ENCODE peak calls at places on chromosomes 1 and 21, in ten cellular contexts. One of them, this sample, is unnamed.

GRCh38 chr1:168676861-168677260 is 52.1 kb downstream of the DPT start:
- DNase-seq in neural progenitor cell: no peak
- DNase-seq in MM.1S: no peak
- DNase-seq in fibroblast of lung: no peak
- DNase-seq in PC-3: no peak
- DNase-seq in HCT116: no peak
- DNase-seq in IMR-90: no peak
- DNase-seq in K562: no peak
- DNase-seq in GM23248: no peak
- DNase-seq in colonic mucosa: no peak
- DNase-seq in this sample: no peak

GRCh38 chr21:37699024-37699770 is 217.1 kb downstream of the KCNJ6 start:
- DNase-seq in neural progenitor cell: no peak
- DNase-seq in MM.1S: no peak
- DNase-seq in fibroblast of lung: no peak
- DNase-seq in PC-3: no peak
- DNase-seq in HCT116: no peak
- DNase-seq in IMR-90: no peak
- DNase-seq in K562: no peak
- DNase-seq in GM23248: no peak
- DNase-seq in colonic mucosa: no peak
- DNase-seq in this sample: no peak

GRCh38 chr1:98232678-98233077 is 311.8 kb upstream of the DPYD start:
- DNase-seq in neural progenitor cell: no peak
- DNase-seq in MM.1S: no peak
- DNase-seq in fibroblast of lung: no peak
- DNase-seq in PC-3: no peak
- DNase-seq in HCT116: no peak
- DNase-seq in IMR-90: no peak
- DNase-seq in K562: no peak
- DNase-seq in GM23248: no peak
- DNase-seq in colonic mucosa: no peak
- DNase-seq in this sample: no peak

GRCh38 chr21:36818051-36818450 is 119.1 kb downstream of the SIM2 start:
- DNase-seq in neural progenitor cell: peak
- DNase-seq in MM.1S: no peak
- DNase-seq in fibroblast of lung: no peak
- DNase-seq in PC-3: no peak
- DNase-seq in HCT116: no peak
- DNase-seq in IMR-90: no peak
- DNase-seq in K562: no peak
- DNase-seq in GM23248: no peak
- DNase-seq in colonic mucosa: no peak
- DNase-seq in this sample: no peak

GRCh38 chr1:88890790-88891317 is 513 bp downstream of the GTF2B start:
- DNase-seq in neural progenitor cell: peak
- DNase-seq in MM.1S: peak
- DNase-seq in fibroblast of lung: peak
- DNase-seq in PC-3: peak
- DNase-seq in HCT116: no peak
- DNase-seq in IMR-90: peak
- DNase-seq in K562: no peak
- DNase-seq in GM23248: peak
- DNase-seq in colonic mucosa: peak
- DNase-seq in this sample: no peak

GRCh38 chr21:14742119-14742518 is 196.0 kb upstream of the SAMSN1 start:
- DNase-seq in neural progenitor cell: no peak
- DNase-seq in MM.1S: no peak
- DNase-seq in fibroblast of lung: no peak
- DNase-seq in PC-3: peak
- DNase-seq in HCT116: no peak
- DNase-seq in IMR-90: no peak
- DNase-seq in K562: no peak
- DNase-seq in GM23248: no peak
- DNase-seq in colonic mucosa: no peak
- DNase-seq in this sample: no peak

GRCh38 chr1:209769171-209769904 is 13.5 kb downstream of the TRAF3IP3 start:
- DNase-seq in neural progenitor cell: no peak
- DNase-seq in MM.1S: peak
- DNase-seq in fibroblast of lung: peak
- DNase-seq in PC-3: peak
- DNase-seq in HCT116: no peak
- DNase-seq in IMR-90: peak
- DNase-seq in K562: no peak
- DNase-seq in GM23248: peak
- DNase-seq in colonic mucosa: peak
- DNase-seq in this sample: peak

GRCh38 chr1:178075323-178075722 is 18.6 kb upstream of the RASAL2 start:
- DNase-seq in neural progenitor cell: no peak
- DNase-seq in MM.1S: no peak
- DNase-seq in fibroblast of lung: no peak
- DNase-seq in PC-3: no peak
- DNase-seq in HCT116: no peak
- DNase-seq in IMR-90: no peak
- DNase-seq in K562: no peak
- DNase-seq in GM23248: no peak
- DNase-seq in colonic mucosa: no peak
- DNase-seq in this sample: no peak

GRCh38 chr1:232283864-232284263 is 346.1 kb downstream of the SIPA1L2 start:
- DNase-seq in neural progenitor cell: no peak
- DNase-seq in MM.1S: no peak
- DNase-seq in fibroblast of lung: no peak
- DNase-seq in PC-3: no peak
- DNase-seq in HCT116: no peak
- DNase-seq in IMR-90: no peak
- DNase-seq in K562: no peak
- DNase-seq in GM23248: no peak
- DNase-seq in colonic mucosa: no peak
- DNase-seq in this sample: no peak

GRCh38 chr1:201069636-201070035 is 42.6 kb downstream of the CACNA1S start:
- DNase-seq in neural progenitor cell: peak
- DNase-seq in MM.1S: no peak
- DNase-seq in fibroblast of lung: no peak
- DNase-seq in PC-3: no peak
- DNase-seq in HCT116: no peak
- DNase-seq in IMR-90: no peak
- DNase-seq in K562: no peak
- DNase-seq in GM23248: no peak
- DNase-seq in colonic mucosa: no peak
- DNase-seq in this sample: no peak

GRCh38 chr1:78554840-78555239 is 64.1 kb downstream of the PTGFR start:
- DNase-seq in neural progenitor cell: no peak
- DNase-seq in MM.1S: no peak
- DNase-seq in fibroblast of lung: no peak
- DNase-seq in PC-3: no peak
- DNase-seq in HCT116: no peak
- DNase-seq in IMR-90: no peak
- DNase-seq in K562: no peak
- DNase-seq in GM23248: no peak
- DNase-seq in colonic mucosa: no peak
- DNase-seq in this sample: no peak

GRCh38 chr21:45496968-45497845 is 45.0 kb downstream of the SLC19A1 start:
- DNase-seq in neural progenitor cell: no peak
- DNase-seq in MM.1S: no peak
- DNase-seq in fibroblast of lung: no peak
- DNase-seq in PC-3: no peak
- DNase-seq in HCT116: no peak
- DNase-seq in IMR-90: no peak
- DNase-seq in K562: no peak
- DNase-seq in GM23248: no peak
- DNase-seq in colonic mucosa: no peak
- DNase-seq in this sample: no peak

GRCh38 chr1:244324176-244324883 is 127.4 kb downstream of the ADSS2 start:
- DNase-seq in neural progenitor cell: no peak
- DNase-seq in MM.1S: no peak
- DNase-seq in fibroblast of lung: no peak
- DNase-seq in PC-3: no peak
- DNase-seq in HCT116: no peak
- DNase-seq in IMR-90: no peak
- DNase-seq in K562: no peak
- DNase-seq in GM23248: no peak
- DNase-seq in colonic mucosa: no peak
- DNase-seq in this sample: no peak

DNA sequence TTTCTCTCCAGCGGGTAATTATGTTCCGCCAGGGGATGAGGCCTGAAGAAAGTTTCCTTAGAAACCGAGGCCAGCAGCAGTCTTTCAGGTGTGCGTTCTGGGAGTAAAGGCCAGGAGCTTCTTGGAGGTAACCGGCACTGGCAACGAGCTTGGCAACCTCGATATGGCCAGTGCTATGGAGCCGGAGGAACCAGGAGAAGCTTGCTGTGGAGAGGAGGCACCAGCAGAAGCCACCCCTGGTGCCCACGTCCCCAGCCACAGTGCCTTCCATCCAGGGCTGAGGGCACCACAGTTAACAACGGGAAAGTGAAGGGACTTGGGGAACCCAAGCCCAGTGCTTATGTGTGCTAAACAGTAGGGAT is 41.5 kb upstream of the LIN9 start:
- DNase-seq in neural progenitor cell: no peak
- DNase-seq in MM.1S: no peak
- DNase-seq in fibroblast of lung: no peak
- DNase-seq in PC-3: no peak
- DNase-seq in HCT116: no peak
- DNase-seq in IMR-90: no peak
- DNase-seq in K562: no peak
- DNase-seq in GM23248: no peak
- DNase-seq in colonic mucosa: no peak
- DNase-seq in this sample: no peak
- H3K4me3 ChIP-seq in neural progenitor cell: no peak
- H3K4me3 ChIP-seq in MM.1S: no peak
- H3K4me3 ChIP-seq in fibroblast of lung: no peak
- H3K4me3 ChIP-seq in PC-3: no peak
- H3K4me3 ChIP-seq in HCT116: no peak
- H3K4me3 ChIP-seq in IMR-90: no peak
- H3K4me3 ChIP-seq in K562: no peak
- H3K4me3 ChIP-seq in GM23248: no peak
- H3K4me3 ChIP-seq in colonic mucosa: no peak
- H3K4me3 ChIP-seq in this sample: peak

GRCh38 chr1:36084502-36085115 is 715 bp downstream of the TEKT2 start:
- DNase-seq in neural progenitor cell: peak
- DNase-seq in MM.1S: no peak
- DNase-seq in fibroblast of lung: no peak
- DNase-seq in PC-3: no peak
- DNase-seq in HCT116: no peak
- DNase-seq in IMR-90: no peak
- DNase-seq in K562: no peak
- DNase-seq in GM23248: peak
- DNase-seq in colonic mucosa: no peak
- DNase-seq in this sample: no peak
- H3K9ac ChIP-seq in neural progenitor cell: peak
- H3K9ac ChIP-seq in MM.1S: no peak
- H3K9ac ChIP-seq in fibroblast of lung: no peak
- H3K9ac ChIP-seq in PC-3: no peak
- H3K9ac ChIP-seq in HCT116: no peak
- H3K9ac ChIP-seq in IMR-90: no peak
- H3K9ac ChIP-seq in K562: peak
- H3K9ac ChIP-seq in GM23248: peak
- H3K9ac ChIP-seq in colonic mucosa: no peak
- H3K9ac ChIP-seq in this sample: peak

DNA sequence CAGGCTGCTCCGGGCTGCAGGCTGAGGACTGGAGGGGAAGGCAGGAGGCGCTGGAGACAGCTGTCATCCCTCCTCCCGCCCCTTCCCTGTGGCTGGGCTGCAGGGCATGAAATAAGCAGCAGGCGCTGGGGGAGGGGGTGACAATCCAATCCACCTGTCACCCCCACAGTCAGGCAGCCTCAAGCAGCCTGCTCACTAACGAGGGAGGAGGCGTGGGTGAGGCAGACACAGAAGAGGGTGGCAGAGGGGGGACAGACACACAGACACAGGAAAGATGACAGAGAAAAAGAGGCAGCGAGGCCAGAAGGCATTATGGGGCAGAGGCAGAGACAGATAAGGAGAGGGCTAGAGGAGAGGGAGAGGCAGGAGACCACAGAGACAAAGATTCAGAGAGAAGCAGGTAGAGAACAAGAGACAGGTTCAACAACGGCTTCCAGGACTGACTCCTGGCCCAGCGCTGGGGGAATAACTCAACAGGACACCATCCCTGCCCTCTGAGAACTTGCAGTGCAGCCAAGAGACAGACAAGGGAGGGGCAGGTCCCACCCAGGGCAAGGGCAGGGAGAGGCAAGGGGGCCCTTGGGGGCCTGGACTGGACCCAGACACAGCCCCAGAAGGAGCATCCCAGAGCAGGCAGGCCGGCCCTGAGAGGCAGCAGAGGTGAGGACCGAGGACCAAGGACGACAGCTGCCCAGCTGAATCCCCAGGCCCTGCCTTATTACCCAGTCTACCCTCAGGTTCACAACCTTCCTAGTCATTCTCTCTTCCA is 11.2 kb downstream of the MEF2D start:
- DNase-seq in neural progenitor cell: peak
- DNase-seq in MM.1S: peak
- DNase-seq in fibroblast of lung: no peak
- DNase-seq in PC-3: no peak
- DNase-seq in HCT116: no peak
- DNase-seq in IMR-90: peak
- DNase-seq in K562: peak
- DNase-seq in GM23248: peak
- DNase-seq in colonic mucosa: no peak
- DNase-seq in this sample: no peak
- H3K4me3 ChIP-seq in neural progenitor cell: no peak
- H3K4me3 ChIP-seq in MM.1S: peak
- H3K4me3 ChIP-seq in fibroblast of lung: no peak
- H3K4me3 ChIP-seq in PC-3: no peak
- H3K4me3 ChIP-seq in HCT116: no peak
- H3K4me3 ChIP-seq in IMR-90: no peak
- H3K4me3 ChIP-seq in K562: no peak
- H3K4me3 ChIP-seq in GM23248: peak
- H3K4me3 ChIP-seq in colonic mucosa: no peak
- H3K4me3 ChIP-seq in this sample: no peak

DNA sequence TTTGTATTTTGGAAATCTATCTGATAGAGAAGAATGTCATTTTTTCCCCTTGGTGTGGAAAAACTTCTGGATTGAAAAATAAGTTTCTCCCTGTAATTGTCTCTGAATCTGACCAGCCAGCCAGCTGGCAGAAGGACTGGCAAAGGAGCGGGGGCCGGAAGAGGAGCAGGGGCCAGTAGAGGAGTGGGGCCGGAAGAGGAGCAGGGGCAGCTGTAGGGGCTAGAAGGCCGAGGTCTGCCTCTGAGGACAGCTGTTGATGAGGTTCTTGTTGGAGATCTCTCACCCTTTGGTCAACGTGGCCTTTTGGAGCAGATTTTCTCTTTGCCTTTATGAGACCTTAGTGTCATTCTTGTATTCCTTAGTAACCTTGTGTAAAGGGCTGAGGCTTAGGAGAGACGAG is 121.8 kb downstream of the GALNT2 start:
- DNase-seq in neural progenitor cell: no peak
- DNase-seq in MM.1S: no peak
- DNase-seq in fibroblast of lung: no peak
- DNase-seq in PC-3: no peak
- DNase-seq in HCT116: no peak
- DNase-seq in IMR-90: no peak
- DNase-seq in K562: no peak
- DNase-seq in GM23248: no peak
- DNase-seq in colonic mucosa: no peak
- DNase-seq in this sample: no peak
- H3K9ac ChIP-seq in neural progenitor cell: no peak
- H3K9ac ChIP-seq in MM.1S: no peak
- H3K9ac ChIP-seq in fibroblast of lung: no peak
- H3K9ac ChIP-seq in PC-3: no peak
- H3K9ac ChIP-seq in HCT116: no peak
- H3K9ac ChIP-seq in IMR-90: no peak
- H3K9ac ChIP-seq in K562: no peak
- H3K9ac ChIP-seq in GM23248: no peak
- H3K9ac ChIP-seq in colonic mucosa: no peak
- H3K9ac ChIP-seq in this sample: no peak

GRCh38 chr21:44293551-44294231 is 6.2 kb upstream of the PFKL start:
- DNase-seq in neural progenitor cell: no peak
- DNase-seq in MM.1S: no peak
- DNase-seq in fibroblast of lung: no peak
- DNase-seq in PC-3: no peak
- DNase-seq in HCT116: no peak
- DNase-seq in IMR-90: no peak
- DNase-seq in K562: no peak
- DNase-seq in GM23248: no peak
- DNase-seq in colonic mucosa: no peak
- DNase-seq in this sample: no peak
- H3K4me3 ChIP-seq in neural progenitor cell: no peak
- H3K4me3 ChIP-seq in MM.1S: no peak
- H3K4me3 ChIP-seq in fibroblast of lung: no peak
- H3K4me3 ChIP-seq in PC-3: no peak
- H3K4me3 ChIP-seq in HCT116: no peak
- H3K4me3 ChIP-seq in IMR-90: no peak
- H3K4me3 ChIP-seq in K562: no peak
- H3K4me3 ChIP-seq in GM23248: no peak
- H3K4me3 ChIP-seq in colonic mucosa: no peak
- H3K4me3 ChIP-seq in this sample: no peak